ENCODE peak calls at places on chromosomes 2 and 18, in nine cellular contexts. I, Z, F, M, R, X, Q, Y and W are unnamed samples.

GRCh38 chr2:46333912-46334311 is 36.7 kb downstream of the EPAS1 start:
- DNase-seq in I (peak), Z (no peak), F (no peak), M (no peak), R (no peak), X (peak), Q (no peak), Y (peak), W (no peak)

GRCh38 chr2:73000808-73001570 is 70.5 kb downstream of the SFXN5 start:
- DNase-seq in I (no peak), Z (no peak), F (peak), M (no peak), R (no peak), X (no peak), Q (no peak), Y (no peak), W (no peak)

GRCh38 chr2:2270808-2271415 is 60.2 kb downstream of the MYT1L start:
- DNase-seq in I (no peak), Z (no peak), F (no peak), M (no peak), R (no peak), X (no peak), Q (no peak), Y (no peak), W (no peak)

GRCh38 chr2:170822885-170823799 is 6.5 kb downstream of the GAD1 start:
- DNase-seq in I (no peak), Z (no peak), F (no peak), M (no peak), R (peak), X (no peak), Q (no peak), Y (no peak), W (peak)

GRCh38 chr2:30115141-30115980 is 31.4 kb upstream of the YPEL5 start:
- DNase-seq in I (peak), Z (peak), F (peak), M (peak), R (peak), X (peak), Q (peak), Y (peak), W (peak)

GRCh38 chr2:238513346-238513745 is 86.6 kb downstream of the ASB1 start:
- DNase-seq in I (no peak), Z (no peak), F (no peak), M (no peak), R (peak), X (peak), Q (peak), Y (peak), W (peak)

GRCh38 chr18:58863539-58864145 is 1.0 kb upstream of the ZNF532 start:
- DNase-seq in I (peak), Z (peak), F (peak), M (peak), R (peak), X (peak), Q (no peak), Y (no peak), W (peak)

GRCh38 chr2:43430489-43430888 is 165.3 kb downstream of the THADA start:
- DNase-seq in I (no peak), Z (no peak), F (no peak), M (no peak), R (no peak), X (no peak), Q (no peak), Y (no peak), W (no peak)

GRCh38 chr2:108980076-108980475 is 8.9 kb downstream of the EDAR start:
- DNase-seq in I (no peak), Z (no peak), F (no peak), M (no peak), R (no peak), X (no peak), Q (no peak), Y (no peak), W (no peak)

GRCh38 chr2:86790828-86791561 is at the start of gene CD8A:
- DNase-seq in I (no peak), Z (no peak), F (no peak), M (no peak), R (peak), X (no peak), Q (no peak), Y (peak), W (peak)

GRCh38 chr2:69149631-69150215 is 136.7 kb downstream of the ANTXR1 start:
- DNase-seq in I (peak), Z (no peak), F (peak), M (no peak), R (no peak), X (peak), Q (no peak), Y (no peak), W (no peak)

GRCh38 chr2:176079285-176079830 is 4.4 kb downstream of the EVX2 start:
- DNase-seq in I (no peak), Z (no peak), F (no peak), M (no peak), R (no peak), X (no peak), Q (no peak), Y (no peak), W (no peak)